ENCODE peak calls at places on chromosomes 5 and 9, in ten cellular contexts. One of them, this sample, is unnamed.

GRCh38 chr9:128081052-128081451 is 13.0 kb downstream of the SLC25A25 start:
- DNase-seq in GM12865: peak; percentile 38
- DNase-seq in NB4: no peak
- DNase-seq in stomach: no peak
- DNase-seq in CD8-positive, alpha-beta T cell: no peak
- DNase-seq in PC-3: no peak
- DNase-seq in psoas muscle: no peak
- DNase-seq in thyroid gland: peak; percentile 64
- DNase-seq in OCI-LY7: no peak
- DNase-seq in tibial nerve: peak; percentile 48
- DNase-seq in this sample: peak; percentile 93

GRCh38 chr5:175223336-175223735 is 220.6 kb downstream of the DRD1 start:
- DNase-seq in GM12865: no peak
- DNase-seq in CD8-positive, alpha-beta T cell: no peak
- DNase-seq in tibial nerve: no peak
- DNase-seq in NB4: no peak
- DNase-seq in thyroid gland: no peak
- DNase-seq in OCI-LY7: no peak
- DNase-seq in PC-3: no peak
- DNase-seq in psoas muscle: no peak
- DNase-seq in stomach: no peak
- DNase-seq in this sample: no peak

GRCh38 chr9:129569506-129570449 is 51.1 kb downstream of the C9orf50 start:
- DNase-seq in CD8-positive, alpha-beta T cell: no peak
- DNase-seq in PC-3: peak; percentile 13
- DNase-seq in tibial nerve: no peak
- DNase-seq in OCI-LY7: peak; percentile 21
- DNase-seq in thyroid gland: peak; percentile 31
- DNase-seq in psoas muscle: no peak
- DNase-seq in stomach: peak; percentile 37
- DNase-seq in GM12865: peak; percentile 26
- DNase-seq in NB4: peak; percentile 39
- DNase-seq in this sample: peak; percentile 45

GRCh38 chr5:8176101-8176693 is 307.2 kb downstream of the MTRR start:
- DNase-seq in NB4: peak; percentile 53
- DNase-seq in stomach: no peak
- DNase-seq in GM12865: no peak
- DNase-seq in psoas muscle: no peak
- DNase-seq in PC-3: no peak
- DNase-seq in thyroid gland: no peak
- DNase-seq in tibial nerve: peak; percentile 16
- DNase-seq in OCI-LY7: no peak
- DNase-seq in CD8-positive, alpha-beta T cell: no peak
- DNase-seq in this sample: no peak

GRCh38 chr5:96125335-96125891 is 163.8 kb upstream of the ELL2 start:
- DNase-seq in stomach: no peak
- DNase-seq in CD8-positive, alpha-beta T cell: no peak
- DNase-seq in NB4: no peak
- DNase-seq in tibial nerve: no peak
- DNase-seq in OCI-LY7: no peak
- DNase-seq in GM12865: no peak
- DNase-seq in thyroid gland: no peak
- DNase-seq in psoas muscle: no peak
- DNase-seq in PC-3: no peak
- DNase-seq in this sample: peak; percentile 61

GRCh38 chr9:12719431-12719830 is 26.2 kb downstream of the TYRP1 start:
- DNase-seq in CD8-positive, alpha-beta T cell: no peak
- DNase-seq in thyroid gland: no peak
- DNase-seq in PC-3: peak; percentile 45
- DNase-seq in psoas muscle: no peak
- DNase-seq in tibial nerve: no peak
- DNase-seq in OCI-LY7: peak; percentile 4
- DNase-seq in GM12865: no peak
- DNase-seq in stomach: no peak
- DNase-seq in NB4: peak; percentile 41
- DNase-seq in this sample: peak; percentile 69

GRCh38 chr5:8585230-8586018 is 716.5 kb downstream of the MTRR start:
- DNase-seq in PC-3: peak; percentile 31
- DNase-seq in psoas muscle: no peak
- DNase-seq in NB4: no peak
- DNase-seq in CD8-positive, alpha-beta T cell: no peak
- DNase-seq in stomach: no peak
- DNase-seq in tibial nerve: no peak
- DNase-seq in OCI-LY7: no peak
- DNase-seq in thyroid gland: no peak
- DNase-seq in GM12865: no peak
- DNase-seq in this sample: peak; percentile 2

GRCh38 chr5:91061946-91062586 is 321.1 kb downstream of the ARRDC3 start:
- DNase-seq in stomach: no peak
- DNase-seq in CD8-positive, alpha-beta T cell: no peak
- DNase-seq in NB4: no peak
- DNase-seq in thyroid gland: no peak
- DNase-seq in tibial nerve: no peak
- DNase-seq in GM12865: peak; percentile 35
- DNase-seq in psoas muscle: no peak
- DNase-seq in PC-3: no peak
- DNase-seq in OCI-LY7: no peak
- DNase-seq in this sample: no peak

GRCh38 chr5:128736567-128736966 is 198.5 kb upstream of the FBN2 start:
- DNase-seq in CD8-positive, alpha-beta T cell: no peak
- DNase-seq in psoas muscle: no peak
- DNase-seq in thyroid gland: no peak
- DNase-seq in PC-3: peak; percentile 74
- DNase-seq in OCI-LY7: no peak
- DNase-seq in stomach: no peak
- DNase-seq in GM12865: no peak
- DNase-seq in NB4: no peak
- DNase-seq in tibial nerve: no peak
- DNase-seq in this sample: peak; percentile 50

GRCh38 chr9:96009690-96010477 is 134.4 kb downstream of the ERCC6L2 start:
- DNase-seq in OCI-LY7: no peak
- DNase-seq in tibial nerve: no peak
- DNase-seq in psoas muscle: no peak
- DNase-seq in NB4: peak; percentile 71
- DNase-seq in PC-3: peak; percentile 18
- DNase-seq in thyroid gland: no peak
- DNase-seq in GM12865: peak; percentile 17
- DNase-seq in CD8-positive, alpha-beta T cell: peak; percentile 65
- DNase-seq in stomach: no peak
- DNase-seq in this sample: no peak

GRCh38 chr9:104025945-104026344 is 68.2 kb upstream of the SMC2 start:
- DNase-seq in OCI-LY7: no peak
- DNase-seq in tibial nerve: no peak
- DNase-seq in NB4: no peak
- DNase-seq in thyroid gland: no peak
- DNase-seq in stomach: no peak
- DNase-seq in GM12865: no peak
- DNase-seq in PC-3: no peak
- DNase-seq in psoas muscle: no peak
- DNase-seq in CD8-positive, alpha-beta T cell: no peak
- DNase-seq in this sample: peak; percentile 8

DNA sequence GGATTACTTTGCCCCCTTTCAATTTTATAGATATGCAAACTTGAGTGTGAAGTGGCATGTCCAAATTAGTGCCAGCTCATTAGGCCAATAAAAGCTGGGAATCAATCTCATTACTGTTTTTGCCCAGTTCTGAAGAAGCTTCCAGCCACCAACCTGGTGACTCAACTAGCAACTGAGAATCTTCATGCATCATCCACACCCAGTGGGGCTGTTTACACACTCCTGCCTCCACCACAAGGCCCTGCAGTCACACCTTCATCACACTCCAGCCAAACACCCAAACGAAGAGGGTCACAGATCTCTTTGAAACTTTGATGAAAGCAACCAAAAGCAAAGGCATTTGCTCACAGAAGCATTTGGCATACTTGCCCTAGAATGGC is 41.3 kb upstream of the S1PR3 start:
- DNase-seq in GM12865: peak; percentile 17
- DNase-seq in psoas muscle: no peak
- DNase-seq in PC-3: peak; percentile 19
- DNase-seq in stomach: no peak
- DNase-seq in CD8-positive, alpha-beta T cell: no peak
- DNase-seq in OCI-LY7: no peak
- DNase-seq in thyroid gland: no peak
- DNase-seq in tibial nerve: no peak
- DNase-seq in NB4: peak; percentile 55
- DNase-seq in this sample: no peak
- H3K4me3 ChIP-seq in GM12865: no peak overlapping the region
- H3K4me3 ChIP-seq in psoas muscle: no peak overlapping the region
- H3K4me3 ChIP-seq in PC-3: no peak overlapping the region
- H3K4me3 ChIP-seq in stomach: no peak overlapping the region
- H3K4me3 ChIP-seq in CD8-positive, alpha-beta T cell: no peak overlapping the region
- H3K4me3 ChIP-seq in OCI-LY7: no peak overlapping the region
- H3K4me3 ChIP-seq in thyroid gland: no peak overlapping the region
- H3K4me3 ChIP-seq in tibial nerve: no peak overlapping the region
- H3K4me3 ChIP-seq in NB4: no peak overlapping the region
- H3K4me3 ChIP-seq in this sample: no peak overlapping the region

DNA sequence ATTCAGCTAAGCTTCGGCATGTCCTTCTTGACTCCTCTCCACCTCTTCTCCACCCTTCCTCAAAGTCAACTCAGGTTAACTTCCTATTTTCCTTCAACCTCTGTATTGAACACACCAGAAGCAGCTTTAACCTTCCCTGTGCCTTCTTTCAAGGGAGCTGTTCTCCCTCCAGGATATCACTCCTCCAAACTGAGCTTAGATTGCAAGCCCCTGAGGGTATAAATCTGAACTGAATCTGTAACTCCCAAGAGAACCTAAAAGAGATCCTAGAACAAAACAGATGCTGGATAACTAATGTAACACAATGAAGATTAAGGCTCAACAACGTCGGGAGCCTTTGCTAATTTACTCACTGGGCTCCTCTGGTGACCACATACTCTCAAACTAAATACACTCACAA is 1.1 kb downstream of the SLCO4C1 start:
- DNase-seq in NB4: no peak
- DNase-seq in CD8-positive, alpha-beta T cell: no peak
- DNase-seq in psoas muscle: no peak
- DNase-seq in PC-3: no peak
- DNase-seq in GM12865: no peak
- DNase-seq in thyroid gland: no peak
- DNase-seq in stomach: no peak
- DNase-seq in tibial nerve: no peak
- DNase-seq in OCI-LY7: no peak
- DNase-seq in this sample: no peak
- H3K4me3 ChIP-seq in NB4: peak overlapping the region; percentile 38
- H3K4me3 ChIP-seq in CD8-positive, alpha-beta T cell: peak overlapping the region; percentile 61
- H3K4me3 ChIP-seq in psoas muscle: no peak overlapping the region
- H3K4me3 ChIP-seq in PC-3: no peak overlapping the region
- H3K4me3 ChIP-seq in GM12865: no peak overlapping the region
- H3K4me3 ChIP-seq in thyroid gland: no peak overlapping the region
- H3K4me3 ChIP-seq in stomach: peak overlapping the region; percentile 51
- H3K4me3 ChIP-seq in tibial nerve: no peak overlapping the region
- H3K4me3 ChIP-seq in OCI-LY7: no peak overlapping the region
- H3K4me3 ChIP-seq in this sample: no peak overlapping the region

GRCh38 chr9:136643596-136644342 is 18.9 kb upstream of the EGFL7 start:
- DNase-seq in CD8-positive, alpha-beta T cell: no peak
- DNase-seq in stomach: no peak
- DNase-seq in NB4: no peak
- DNase-seq in tibial nerve: no peak
- DNase-seq in thyroid gland: no peak
- DNase-seq in GM12865: no peak
- DNase-seq in PC-3: no peak
- DNase-seq in psoas muscle: no peak
- DNase-seq in OCI-LY7: no peak
- DNase-seq in this sample: no peak
- H3K4me3 ChIP-seq in CD8-positive, alpha-beta T cell: no peak overlapping the region
- H3K4me3 ChIP-seq in stomach: peak overlapping the region; percentile 12
- H3K4me3 ChIP-seq in NB4: no peak overlapping the region
- H3K4me3 ChIP-seq in tibial nerve: no peak overlapping the region
- H3K4me3 ChIP-seq in thyroid gland: peak overlapping the region; percentile 12
- H3K4me3 ChIP-seq in GM12865: no peak overlapping the region
- H3K4me3 ChIP-seq in PC-3: peak overlapping the region; percentile 53
- H3K4me3 ChIP-seq in psoas muscle: peak overlapping the region; percentile 63
- H3K4me3 ChIP-seq in OCI-LY7: no peak overlapping the region
- H3K4me3 ChIP-seq in this sample: no peak overlapping the region

GRCh38 chr5:126976520-126977172 is 53.7 kb downstream of the MARCHF3 start:
- DNase-seq in psoas muscle: no peak
- DNase-seq in GM12865: no peak
- DNase-seq in CD8-positive, alpha-beta T cell: no peak
- DNase-seq in NB4: no peak
- DNase-seq in thyroid gland: no peak
- DNase-seq in OCI-LY7: no peak
- DNase-seq in PC-3: no peak
- DNase-seq in tibial nerve: no peak
- DNase-seq in stomach: no peak
- DNase-seq in this sample: no peak
- H3K4me3 ChIP-seq in psoas muscle: no peak overlapping the region
- H3K4me3 ChIP-seq in GM12865: no peak overlapping the region
- H3K4me3 ChIP-seq in CD8-positive, alpha-beta T cell: no peak overlapping the region
- H3K4me3 ChIP-seq in NB4: no peak overlapping the region
- H3K4me3 ChIP-seq in thyroid gland: no peak overlapping the region
- H3K4me3 ChIP-seq in OCI-LY7: no peak overlapping the region
- H3K4me3 ChIP-seq in PC-3: no peak overlapping the region
- H3K4me3 ChIP-seq in tibial nerve: no peak overlapping the region
- H3K4me3 ChIP-seq in stomach: no peak overlapping the region
- H3K4me3 ChIP-seq in this sample: no peak overlapping the region

DNA sequence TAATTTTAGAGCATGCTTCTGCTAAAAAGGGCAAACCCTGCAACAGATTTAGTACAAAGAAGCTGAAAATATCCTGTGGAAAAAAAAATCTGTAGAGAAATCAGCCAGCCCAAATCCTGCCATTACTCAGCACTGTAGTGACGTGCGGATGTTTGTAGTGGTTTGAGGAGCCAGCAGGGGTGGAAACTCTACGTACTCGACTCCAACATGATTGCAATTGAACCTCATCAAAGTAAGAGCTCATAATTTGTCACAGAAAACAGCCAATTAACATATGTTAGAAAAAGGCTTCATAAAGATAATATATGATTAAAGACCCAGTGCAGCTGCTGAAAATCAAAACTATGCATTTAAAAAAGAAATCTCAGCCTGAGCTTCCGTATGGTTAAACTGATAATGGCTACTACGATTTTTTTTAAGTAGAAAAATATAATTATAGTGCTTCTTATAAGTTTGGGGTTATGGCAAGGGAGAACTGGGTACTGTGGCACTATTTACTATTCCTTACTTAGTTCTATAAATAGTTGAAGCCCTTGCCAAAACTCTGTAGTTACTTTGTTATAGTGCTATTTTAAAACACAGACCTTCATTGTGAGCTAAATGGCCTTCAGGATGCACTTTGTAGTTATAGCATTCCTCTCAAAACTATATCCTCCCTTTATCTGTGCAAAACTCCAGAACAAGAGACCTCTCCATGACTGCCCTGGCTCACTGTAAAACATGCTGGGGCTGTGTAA is 49.4 kb downstream of the MEF2C start:
- DNase-seq in psoas muscle: no peak
- DNase-seq in thyroid gland: peak; percentile 17
- DNase-seq in CD8-positive, alpha-beta T cell: no peak
- DNase-seq in tibial nerve: no peak
- DNase-seq in stomach: no peak
- DNase-seq in GM12865: peak; percentile 75
- DNase-seq in NB4: no peak
- DNase-seq in PC-3: no peak
- DNase-seq in OCI-LY7: peak; percentile 29
- DNase-seq in this sample: peak; percentile 89
- H3K4me3 ChIP-seq in psoas muscle: peak overlapping the region; percentile 19
- H3K4me3 ChIP-seq in thyroid gland: no peak overlapping the region
- H3K4me3 ChIP-seq in CD8-positive, alpha-beta T cell: no peak overlapping the region
- H3K4me3 ChIP-seq in tibial nerve: no peak overlapping the region
- H3K4me3 ChIP-seq in stomach: no peak overlapping the region
- H3K4me3 ChIP-seq in GM12865: peak overlapping the region; percentile 38
- H3K4me3 ChIP-seq in NB4: no peak overlapping the region
- H3K4me3 ChIP-seq in PC-3: no peak overlapping the region
- H3K4me3 ChIP-seq in OCI-LY7: no peak overlapping the region
- H3K4me3 ChIP-seq in this sample: peak overlapping the region; percentile 25

This sample was measured in fibroblast of pulmonary artery.